ENCODE peak calls at places on chromosomes 16 and 17, in nine cellular contexts. W is nephron progenitor cell, H is MCF 10A, N is fibroblast of mammary gland, M is PC-9, U is spleen, L is omental fat pad, B is brain microvascular endothelial cell, S is B cell. R is an unnamed sample.

GRCh38 chr16:2208772-2209171 is 1.9 kb downstream of the BRICD5 start:
- DNase-seq in W (no peak), H (no peak), N (no peak), M (no peak), U (no peak), L (no peak), B (no peak), S (no peak), R (no peak)

GRCh38 chr16:48381201-48381600 is 4.0 kb downstream of the SIAH1 start:
- DNase-seq in W (no peak), H (peak; percentile 24), N (peak; percentile 42), M (no peak), U (no peak), L (no peak), B (peak; percentile 14), S (no peak), R (no peak)

GRCh38 chr17:63698886-63699637 is 863 bp downstream of the LIMD2 start:
- DNase-seq in W (no peak), H (no peak), N (no peak), M (no peak), U (peak; percentile 98), L (no peak), B (no peak), S (peak; percentile 95), R (peak; percentile 95)

GRCh38 chr17:61720016-61720795 is 129.2 kb upstream of the NACA2 start:
- DNase-seq in W (no peak), H (no peak), N (peak; percentile 5), M (no peak), U (no peak), L (no peak), B (peak; percentile 19), S (no peak), R (no peak)

GRCh38 chr17:38885728-38886642 is 16.1 kb downstream of the LASP1 start:
- DNase-seq in W (peak; percentile 60), H (no peak), N (peak; percentile 36), M (no peak), U (no peak), L (no peak), B (peak; percentile 45), S (no peak), R (no peak)

GRCh38 chr16:90048737-90049330 is 28.3 kb downstream of the PRDM7 start:
- DNase-seq in W (no peak), H (no peak), N (no peak), M (no peak), U (no peak), L (no peak), B (no peak), S (no peak), R (no peak)

GRCh38 chr16:3012828-3013420 is at the start of gene CLDN9:
- DNase-seq in W (no peak), H (no peak), N (no peak), M (peak; percentile 88), U (no peak), L (no peak), B (no peak), S (no peak), R (no peak)

GRCh38 chr16:89395150-89396142 is 94.9 kb downstream of the ANKRD11 start:
- DNase-seq in W (peak; percentile 49), H (peak; percentile 98), N (peak; percentile 99), M (peak; percentile 92), U (no peak), L (peak; percentile 70), B (peak; percentile 95), S (no peak), R (no peak)

GRCh38 chr17:50290074-50290702 is 15.9 kb downstream of the TMEM92 start:
- DNase-seq in W (no peak), H (peak; percentile 98), N (peak; percentile 100), M (peak; percentile 70), U (no peak), L (peak; percentile 53), B (peak; percentile 93), S (no peak), R (no peak)

GRCh38 chr17:40072481-40073346 is 9.9 kb downstream of the THRA start:
- DNase-seq in W (no peak), H (no peak), N (no peak), M (no peak), U (no peak), L (no peak), B (no peak), S (no peak), R (no peak)

GRCh38 chr17:75844530-75845057 is 390 bp upstream of the UNC13D start:
- DNase-seq in W (no peak), H (peak; percentile 38), N (no peak), M (peak; percentile 95), U (peak; percentile 91), L (no peak), B (no peak), S (peak; percentile 42), R (no peak)

GRCh38 chr17:69103557-69104233 is 38.0 kb downstream of the ABCA6 start:
- DNase-seq in W (no peak), H (no peak), N (no peak), M (no peak), U (no peak), L (no peak), B (no peak), S (no peak), R (no peak)